ENCODE peak calls at places on chromosomes 16 and 17, in nine cellular contexts. H is fibroblast of pulmonary artery, D is foreskin fibroblast, O is GM12865, T is breast epithelium, N is heart right ventricle, J is colonic mucosa, Q is left lung, I is body of pancreas. S is an unnamed sample.

GRCh38 chr17:14211778-14212177 is 24.9 kb downstream of the CDRT15 start:
- DNase-seq in O (no peak), Q (peak), T (no peak), I (peak), J (no peak), N (peak), H (peak), D (no peak), S (no peak)

GRCh38 chr16:81601008-81601428 is 156.4 kb downstream of the CMIP start:
- DNase-seq in Q (no peak), N (no peak), O (no peak), D (peak), H (peak), T (peak), J (no peak), I (no peak), S (peak)

GRCh38 chr17:36652716-36653115 is 51.3 kb downstream of the MRM1 start:
- DNase-seq in H (no peak), O (no peak), Q (no peak), D (no peak), I (no peak), T (no peak), J (peak), N (no peak), S (no peak)

GRCh38 chr17:34781571-34782108 is 179.6 kb downstream of the CCT6B start:
- DNase-seq in J (no peak), N (no peak), T (no peak), I (no peak), H (no peak), Q (no peak), D (peak), O (no peak), S (no peak)

GRCh38 chr17:1286379-1287106 is 7.1 kb downstream of the TRARG1 start:
- DNase-seq in I (no peak), T (no peak), H (no peak), J (no peak), Q (no peak), O (no peak), N (no peak), D (no peak), S (no peak)

GRCh38 chr17:18008496-18009268 is 30.3 kb downstream of the ATPAF2 start:
- DNase-seq in I (no peak), N (no peak), Q (no peak), O (no peak), D (peak), T (no peak), H (no peak), J (no peak), S (peak)

GRCh38 chr17:1001640-1002411 is 4.9 kb downstream of the TIMM22 start:
- DNase-seq in D (peak), H (peak), Q (peak), T (no peak), O (no peak), I (no peak), J (peak), N (no peak), S (peak)

GRCh38 chr16:2364638-2365210 is 24.2 kb upstream of the ABCA3 start:
- DNase-seq in H (peak), T (no peak), I (no peak), N (no peak), O (no peak), J (no peak), D (no peak), Q (no peak), S (no peak)

GRCh38 chr17:56978441-56979090 is 635 bp downstream of the SCPEP1 start:
- DNase-seq in N (no peak), Q (no peak), T (no peak), H (peak), J (no peak), I (no peak), O (peak), D (no peak), S (peak)

GRCh38 chr17:40106760-40107265 is 6.4 kb upstream of the NR1D1 start:
- DNase-seq in Q (no peak), O (no peak), I (no peak), H (peak), N (peak), T (no peak), D (no peak), J (no peak), S (no peak)

GRCh38 chr16:78431701-78432100 is 332.2 kb downstream of the WWOX start:
- DNase-seq in D (no peak), J (no peak), N (no peak), Q (no peak), O (no peak), T (no peak), H (no peak), I (no peak), S (no peak)

GRCh38 chr16:17638134-17638533 is 167.4 kb upstream of the XYLT1 start:
- DNase-seq in H (no peak), J (no peak), T (no peak), N (no peak), I (no peak), Q (no peak), O (no peak), D (no peak), S (no peak)

GRCh38 chr16:48479319-48479718 is 94.1 kb upstream of the SIAH1 start:
- DNase-seq in I (no peak), N (no peak), H (no peak), J (no peak), T (no peak), Q (no peak), O (no peak), D (no peak), S (no peak)

GRCh38 chr17:73211745-73212144 is 18.9 kb downstream of the COG1 start:
- DNase-seq in H (no peak), T (peak), O (no peak), D (no peak), I (no peak), Q (no peak), J (no peak), N (no peak), S (no peak)

GRCh38 chr16:31077592-31078199 is 3.5 kb downstream of the ZNF646 start:
- DNase-seq in H (no peak), N (no peak), Q (peak), T (no peak), O (no peak), J (no peak), I (no peak), D (no peak), S (no peak)

GRCh38 chr17:39223907-39224777 is 1.6 kb downstream of the STAC2 start:
- DNase-seq in H (no peak), T (no peak), Q (no peak), O (no peak), J (no peak), I (no peak), D (no peak), N (no peak), S (no peak)

GRCh38 chr16:65235339-65236177 is 113.7 kb upstream of the CDH11 start:
- DNase-seq in I (no peak), D (no peak), Q (no peak), H (no peak), N (no peak), J (no peak), O (no peak), T (no peak), S (no peak)

GRCh38 chr16:74019608-74020007 is 277.0 kb upstream of the PSMD7 start:
- DNase-seq in H (no peak), I (no peak), J (no peak), N (no peak), D (no peak), O (no peak), Q (no peak), T (no peak), S (no peak)

GRCh38 chr17:12592941-12593340 is 72.7 kb upstream of the MYOCD start:
- DNase-seq in T (no peak), H (no peak), I (no peak), Q (no peak), J (no peak), N (no peak), D (no peak), O (no peak), S (peak)

GRCh38 chr16:724188-725040 is 1.8 kb downstream of the CCDC78 start:
- DNase-seq in O (no peak), T (no peak), Q (no peak), N (peak), H (no peak), I (no peak), J (no peak), D (no peak), S (no peak)

GRCh38 chr16:87965973-87966667 is 14.9 kb downstream of the BANP start:
- DNase-seq in T (no peak), H (peak), I (no peak), N (no peak), Q (no peak), J (no peak), D (no peak), O (no peak), S (peak)

GRCh38 chr16:1289480-1289872 is 20.0 kb upstream of the UBE2I start:
- DNase-seq in N (no peak), O (no peak), Q (no peak), I (no peak), T (no peak), D (no peak), J (no peak), H (no peak), S (no peak)

GRCh38 chr17:70929226-70929625 is 759.9 kb downstream of the KCNJ2 start:
- DNase-seq in Q (no peak), H (peak), N (no peak), T (no peak), D (no peak), I (no peak), O (no peak), J (no peak), S (no peak)

GRCh38 chr17:596763-597644 is 117.6 kb downstream of the VPS53 start:
- DNase-seq in I (no peak), N (no peak), T (no peak), H (peak), D (peak), Q (no peak), O (peak), J (no peak), S (peak)

GRCh38 chr17:8153550-8153956 is 1.3 kb upstream of the PER1 start:
- DNase-seq in H (peak), I (peak), J (peak), O (no peak), N (peak), Q (peak), T (peak), D (peak), S (peak)

GRCh38 chr17:72416054-72416691 is 295.4 kb downstream of the SOX9 start:
- DNase-seq in O (no peak), D (no peak), Q (no peak), J (no peak), N (no peak), T (peak), I (no peak), H (no peak), S (no peak)

GRCh38 chr17:77879226-77879895 is 79.1 kb upstream of the TNRC6C start:
- DNase-seq in D (no peak), H (no peak), N (peak), I (no peak), T (no peak), J (no peak), O (no peak), Q (peak), S (no peak)

GRCh38 chr17:77882040-77882439 is 76.5 kb upstream of the TNRC6C start:
- DNase-seq in I (no peak), N (peak), Q (peak), J (no peak), D (no peak), H (no peak), T (no peak), O (no peak), S (no peak)

GRCh38 chr17:77881545-77881944 is 77.0 kb upstream of the TNRC6C start:
- DNase-seq in N (peak), H (peak), J (peak), D (no peak), O (peak), Q (peak), I (peak), T (peak), S (peak)

GRCh38 chr17:77879896-77880280 is 78.6 kb upstream of the TNRC6C start:
- DNase-seq in O (no peak), H (no peak), T (no peak), Q (peak), J (no peak), N (no peak), D (no peak), I (no peak), S (no peak)

GRCh38 chr17:77880702-77881450 is 77.6 kb upstream of the TNRC6C start:
- DNase-seq in J (no peak), I (no peak), O (no peak), H (no peak), N (peak), Q (peak), T (no peak), D (no peak), S (no peak)
- H3K4me3 ChIP-seq in J (no peak), I (no peak), O (no peak), H (no peak), N (no peak), Q (no peak), T (no peak), D (no peak), S (no peak)

DNA sequence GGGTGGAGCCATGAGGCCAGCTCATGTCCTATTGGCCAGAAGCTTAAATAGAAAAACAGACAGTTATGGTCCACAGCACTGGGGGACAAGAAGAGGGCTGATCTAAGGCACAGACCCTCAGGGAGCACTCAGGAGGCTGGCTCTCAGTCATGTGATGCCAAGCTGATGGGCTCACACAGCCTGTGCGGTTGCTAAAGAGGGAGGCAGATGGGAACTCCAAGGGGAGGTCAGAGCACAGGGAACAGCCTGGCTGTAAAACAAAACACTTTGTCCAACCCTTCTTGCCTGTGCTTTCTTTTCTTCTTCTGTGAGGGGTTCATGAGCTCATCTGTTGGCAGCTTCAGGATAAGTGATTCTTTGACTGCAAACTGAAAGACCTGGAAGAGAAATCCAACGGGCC is 27.2 kb downstream of the CNTNAP1 start:
- DNase-seq in H (peak), N (no peak), T (no peak), J (no peak), D (no peak), I (no peak), Q (no peak), O (no peak), S (no peak)
- H3K4me3 ChIP-seq in H (no peak), N (no peak), T (no peak), J (no peak), D (no peak), I (no peak), Q (no peak), O (no peak), S (no peak)

DNA sequence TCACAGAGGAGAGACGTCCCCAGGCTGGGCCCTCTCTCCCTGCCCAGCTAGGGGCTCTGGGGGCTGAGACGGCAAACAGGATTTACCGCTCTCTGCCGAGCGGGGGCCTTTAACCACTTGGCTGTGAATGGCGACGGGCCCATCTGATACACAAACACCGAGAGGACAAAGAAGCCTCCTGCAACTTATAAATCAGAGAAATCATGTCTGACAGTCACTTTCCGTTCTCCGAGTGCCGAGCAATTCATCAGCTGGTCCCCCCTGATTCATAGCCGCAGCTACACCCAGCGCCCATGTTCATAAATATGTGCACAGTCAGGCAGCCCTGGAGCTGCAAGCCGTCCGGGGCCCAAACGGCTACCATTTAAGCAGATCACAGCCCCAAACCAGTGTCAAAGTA is 154.4 kb downstream of the C16orf78 start:
- DNase-seq in Q (no peak), T (no peak), N (no peak), I (no peak), J (no peak), D (no peak), O (no peak), H (peak), S (peak)
- H3K4me3 ChIP-seq in Q (peak), T (peak), N (peak), I (no peak), J (peak), D (no peak), O (peak), H (peak), S (peak)

DNA sequence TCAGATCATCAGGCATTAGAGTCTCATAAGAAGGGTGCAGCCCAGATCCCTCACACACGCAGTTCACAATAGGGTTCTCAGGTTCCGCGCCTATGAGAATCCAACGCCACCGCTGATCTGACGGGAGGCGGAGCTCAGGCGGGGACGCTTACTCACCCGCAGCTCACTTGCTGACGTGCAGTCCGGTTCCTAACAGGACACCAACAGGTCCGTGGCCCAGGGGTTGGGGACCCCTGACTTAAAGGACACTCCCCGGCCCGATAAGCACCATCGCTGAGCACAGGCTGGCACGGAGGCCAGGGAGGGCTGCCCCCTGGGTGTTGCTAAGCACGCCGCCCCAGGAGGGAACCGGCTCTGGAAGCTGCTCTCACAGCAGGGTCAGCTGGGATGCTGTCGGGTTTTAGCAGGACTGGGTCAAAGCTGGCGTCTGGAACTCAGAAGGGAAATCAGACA is 30.1 kb upstream of the BAHCC1 start:
- DNase-seq in J (peak), D (peak), Q (peak), I (peak), T (peak), H (peak), N (no peak), O (no peak), S (peak)
- H3K4me3 ChIP-seq in J (peak), D (peak), Q (no peak), I (no peak), T (peak), H (peak), N (peak), O (no peak), S (peak)

GRCh38 chr17:29565643-29566472 is 979 bp downstream of the ABHD15 start:
- DNase-seq in D (no peak), J (peak), H (no peak), Q (peak), O (peak), I (peak), T (no peak), N (peak), S (no peak)
- H3K4me3 ChIP-seq in D (peak), J (peak), H (peak), Q (peak), O (peak), I (peak), T (peak), N (peak), S (peak)

GRCh38 chr17:42098747-42099399 is 600 bp upstream of the ZNF385C start:
- DNase-seq in I (no peak), N (no peak), H (no peak), J (no peak), Q (no peak), T (no peak), D (no peak), O (no peak), S (no peak)

GRCh38 chr17:42104264-42104663 is 6.0 kb upstream of the ZNF385C start:
- DNase-seq in T (no peak), J (no peak), O (no peak), H (no peak), I (no peak), D (no peak), N (no peak), Q (no peak), S (no peak)

GRCh38 chr17:42097691-42098661 is at the start of gene ZNF385C:
- DNase-seq in N (no peak), H (no peak), T (no peak), Q (peak), D (no peak), O (no peak), J (no peak), I (peak), S (no peak)

GRCh38 chr17:42103221-42103954 is 5.1 kb upstream of the ZNF385C start:
- DNase-seq in Q (no peak), O (no peak), J (no peak), T (no peak), D (no peak), H (no peak), I (no peak), N (no peak), S (no peak)

GRCh38 chr17:42101513-42102292 is 3.4 kb upstream of the ZNF385C start:
- DNase-seq in O (peak), H (peak), D (peak), T (no peak), N (peak), Q (peak), I (peak), J (peak), S (peak)
- H3K4me3 ChIP-seq in O (no peak), H (no peak), D (no peak), T (no peak), N (no peak), Q (no peak), I (no peak), J (no peak), S (no peak)

S was measured in astrocyte of the spinal cord.